ENCODE peak calls at places on chromosomes 6 and 20, in eight cellular contexts. One of them, this sample, is unnamed.

GRCh38 chr20:61244213-61244612 is 7.8 kb upstream of the CDH4 start:
- DNase-seq in H1: no peak
- DNase-seq in CD8-positive, alpha-beta T cell: no peak
- DNase-seq in uterus: no peak
- DNase-seq in GM06990: no peak
- DNase-seq in left ventricle myocardium inferior: no peak
- DNase-seq in sigmoid colon: no peak
- DNase-seq in IMR-90: no peak
- DNase-seq in this sample: no peak

GRCh38 chr6:141953072-141953471 is 179.7 kb upstream of the GJE1 start:
- DNase-seq in H1: no peak
- DNase-seq in IMR-90: no peak
- DNase-seq in sigmoid colon: no peak
- DNase-seq in uterus: no peak
- DNase-seq in left ventricle myocardium inferior: no peak
- DNase-seq in GM06990: no peak
- DNase-seq in CD8-positive, alpha-beta T cell: no peak
- DNase-seq in this sample: no peak

GRCh38 chr6:113433506-113433991 is 423.6 kb upstream of the MARCKS start:
- DNase-seq in left ventricle myocardium inferior: peak; percentile 28
- DNase-seq in IMR-90: peak; percentile 83
- DNase-seq in CD8-positive, alpha-beta T cell: no peak
- DNase-seq in uterus: peak; percentile 55
- DNase-seq in sigmoid colon: peak; percentile 84
- DNase-seq in H1: no peak
- DNase-seq in GM06990: no peak
- DNase-seq in this sample: no peak

GRCh38 chr20:46276531-46276930 is 31.8 kb downstream of the CDH22 start:
- DNase-seq in H1: no peak
- DNase-seq in IMR-90: no peak
- DNase-seq in GM06990: no peak
- DNase-seq in uterus: no peak
- DNase-seq in CD8-positive, alpha-beta T cell: no peak
- DNase-seq in left ventricle myocardium inferior: no peak
- DNase-seq in sigmoid colon: no peak
- DNase-seq in this sample: no peak

GRCh38 chr6:146850238-146850896 is 251.6 kb downstream of the ADGB start:
- DNase-seq in sigmoid colon: no peak
- DNase-seq in CD8-positive, alpha-beta T cell: no peak
- DNase-seq in left ventricle myocardium inferior: no peak
- DNase-seq in uterus: no peak
- DNase-seq in IMR-90: peak; percentile 93
- DNase-seq in H1: no peak
- DNase-seq in GM06990: no peak
- DNase-seq in this sample: peak; percentile 87

GRCh38 chr20:29689411-29690225 is 1567.8 kb upstream of the DEFB115 start:
- DNase-seq in sigmoid colon: peak; percentile 62
- DNase-seq in uterus: no peak
- DNase-seq in GM06990: no peak
- DNase-seq in CD8-positive, alpha-beta T cell: no peak
- DNase-seq in H1: no peak
- DNase-seq in IMR-90: no peak
- DNase-seq in left ventricle myocardium inferior: peak; percentile 28
- DNase-seq in this sample: no peak

GRCh38 chr6:22590423-22590822 is 21.1 kb downstream of the HDGFL1 start:
- DNase-seq in H1: no peak
- DNase-seq in uterus: no peak
- DNase-seq in sigmoid colon: no peak
- DNase-seq in GM06990: no peak
- DNase-seq in left ventricle myocardium inferior: no peak
- DNase-seq in IMR-90: no peak
- DNase-seq in CD8-positive, alpha-beta T cell: no peak
- DNase-seq in this sample: no peak

GRCh38 chr6:161242779-161243693 is 30.8 kb downstream of the AGPAT4 start:
- DNase-seq in CD8-positive, alpha-beta T cell: peak; percentile 62
- DNase-seq in GM06990: no peak
- DNase-seq in sigmoid colon: peak; percentile 60
- DNase-seq in uterus: no peak
- DNase-seq in IMR-90: peak; percentile 41
- DNase-seq in left ventricle myocardium inferior: no peak
- DNase-seq in H1: peak; percentile 57
- DNase-seq in this sample: no peak

GRCh38 chr20:46021361-46022359 is 7.4 kb upstream of the SLC12A5 start:
- DNase-seq in IMR-90: no peak
- DNase-seq in left ventricle myocardium inferior: no peak
- DNase-seq in sigmoid colon: no peak
- DNase-seq in H1: peak; percentile 94
- DNase-seq in uterus: no peak
- DNase-seq in CD8-positive, alpha-beta T cell: peak; percentile 56
- DNase-seq in GM06990: peak; percentile 73
- DNase-seq in this sample: no peak

GRCh38 chr6:66985816-66986215 is 1278.8 kb upstream of the EYS start:
- DNase-seq in IMR-90: no peak
- DNase-seq in left ventricle myocardium inferior: no peak
- DNase-seq in uterus: no peak
- DNase-seq in sigmoid colon: no peak
- DNase-seq in GM06990: no peak
- DNase-seq in H1: no peak
- DNase-seq in CD8-positive, alpha-beta T cell: no peak
- DNase-seq in this sample: no peak

GRCh38 chr6:30601815-30602641 is 15.0 kb downstream of the PPP1R10 start:
- DNase-seq in sigmoid colon: no peak
- DNase-seq in uterus: no peak
- DNase-seq in GM06990: no peak
- DNase-seq in left ventricle myocardium inferior: no peak
- DNase-seq in H1: no peak
- DNase-seq in IMR-90: no peak
- DNase-seq in CD8-positive, alpha-beta T cell: no peak
- DNase-seq in this sample: no peak

GRCh38 chr6:71414486-71414885 is 125.9 kb downstream of the OGFRL1 start:
- DNase-seq in IMR-90: no peak
- DNase-seq in left ventricle myocardium inferior: no peak
- DNase-seq in uterus: no peak
- DNase-seq in H1: no peak
- DNase-seq in GM06990: no peak
- DNase-seq in CD8-positive, alpha-beta T cell: no peak
- DNase-seq in sigmoid colon: no peak
- DNase-seq in this sample: no peak

GRCh38 chr20:20019123-20019522 is 2.0 kb downstream of the NAA20 start:
- DNase-seq in left ventricle myocardium inferior: no peak
- DNase-seq in H1: no peak
- DNase-seq in IMR-90: no peak
- DNase-seq in uterus: no peak
- DNase-seq in sigmoid colon: no peak
- DNase-seq in GM06990: no peak
- DNase-seq in CD8-positive, alpha-beta T cell: no peak
- DNase-seq in this sample: no peak

GRCh38 chr20:64257107-64257757 is 1.7 kb downstream of the PCMTD2 start:
- DNase-seq in uterus: no peak
- DNase-seq in IMR-90: no peak
- DNase-seq in GM06990: no peak
- DNase-seq in H1: no peak
- DNase-seq in CD8-positive, alpha-beta T cell: no peak
- DNase-seq in left ventricle myocardium inferior: no peak
- DNase-seq in sigmoid colon: no peak
- DNase-seq in this sample: no peak
- H3K4me3 ChIP-seq in uterus: no peak overlapping the region
- H3K4me3 ChIP-seq in IMR-90: no peak overlapping the region
- H3K4me3 ChIP-seq in GM06990: no peak overlapping the region
- H3K4me3 ChIP-seq in H1: no peak overlapping the region
- H3K4me3 ChIP-seq in CD8-positive, alpha-beta T cell: peak overlapping the region; percentile 71
- H3K4me3 ChIP-seq in left ventricle myocardium inferior: peak overlapping the region; percentile 86
- H3K4me3 ChIP-seq in sigmoid colon: no peak overlapping the region
- H3K4me3 ChIP-seq in this sample: no peak overlapping the region

DNA sequence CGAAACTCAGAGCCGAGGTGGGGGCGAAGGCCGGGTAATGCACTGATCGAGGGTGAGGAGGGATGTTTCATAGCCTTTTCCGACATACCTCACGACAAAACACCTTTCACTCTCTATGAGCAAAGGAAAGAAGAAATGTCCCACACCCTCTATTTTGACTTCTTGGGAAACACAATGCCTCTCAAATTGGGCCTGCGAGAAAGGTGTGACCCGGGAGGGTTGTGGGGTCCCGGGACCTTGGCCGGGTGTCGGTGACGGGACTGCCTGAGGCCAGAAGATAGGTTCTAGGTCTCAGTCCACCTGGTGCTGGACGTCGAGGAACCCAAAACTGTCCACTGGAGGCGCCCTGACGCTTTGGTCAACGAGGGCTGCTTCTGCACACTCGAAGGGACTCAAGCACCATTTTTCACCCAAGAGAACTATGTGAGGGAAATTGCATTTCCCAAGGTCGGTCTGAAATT is 41.1 kb upstream of the OSTM1 start:
- DNase-seq in uterus: no peak
- DNase-seq in left ventricle myocardium inferior: peak; percentile 25
- DNase-seq in GM06990: peak; percentile 26
- DNase-seq in H1: no peak
- DNase-seq in IMR-90: peak; percentile 11
- DNase-seq in CD8-positive, alpha-beta T cell: no peak
- DNase-seq in sigmoid colon: no peak
- DNase-seq in this sample: no peak
- H3K27me3 ChIP-seq in uterus: peaks cover 16% of the 10 kb centered on the region
- H3K27me3 ChIP-seq in left ventricle myocardium inferior: peaks cover 100% of the 10 kb centered on the region
- H3K27me3 ChIP-seq in GM06990: peaks cover 4% of the 10 kb centered on the region
- H3K27me3 ChIP-seq in H1: peaks cover 88% of the 10 kb centered on the region
- H3K27me3 ChIP-seq in IMR-90: peaks cover 87% of the 10 kb centered on the region
- H3K27me3 ChIP-seq in CD8-positive, alpha-beta T cell: peaks cover 40% of the 10 kb centered on the region
- H3K27me3 ChIP-seq in sigmoid colon: peaks cover 88% of the 10 kb centered on the region
- H3K27me3 ChIP-seq in this sample: peaks cover 52% of the 10 kb centered on the region

DNA sequence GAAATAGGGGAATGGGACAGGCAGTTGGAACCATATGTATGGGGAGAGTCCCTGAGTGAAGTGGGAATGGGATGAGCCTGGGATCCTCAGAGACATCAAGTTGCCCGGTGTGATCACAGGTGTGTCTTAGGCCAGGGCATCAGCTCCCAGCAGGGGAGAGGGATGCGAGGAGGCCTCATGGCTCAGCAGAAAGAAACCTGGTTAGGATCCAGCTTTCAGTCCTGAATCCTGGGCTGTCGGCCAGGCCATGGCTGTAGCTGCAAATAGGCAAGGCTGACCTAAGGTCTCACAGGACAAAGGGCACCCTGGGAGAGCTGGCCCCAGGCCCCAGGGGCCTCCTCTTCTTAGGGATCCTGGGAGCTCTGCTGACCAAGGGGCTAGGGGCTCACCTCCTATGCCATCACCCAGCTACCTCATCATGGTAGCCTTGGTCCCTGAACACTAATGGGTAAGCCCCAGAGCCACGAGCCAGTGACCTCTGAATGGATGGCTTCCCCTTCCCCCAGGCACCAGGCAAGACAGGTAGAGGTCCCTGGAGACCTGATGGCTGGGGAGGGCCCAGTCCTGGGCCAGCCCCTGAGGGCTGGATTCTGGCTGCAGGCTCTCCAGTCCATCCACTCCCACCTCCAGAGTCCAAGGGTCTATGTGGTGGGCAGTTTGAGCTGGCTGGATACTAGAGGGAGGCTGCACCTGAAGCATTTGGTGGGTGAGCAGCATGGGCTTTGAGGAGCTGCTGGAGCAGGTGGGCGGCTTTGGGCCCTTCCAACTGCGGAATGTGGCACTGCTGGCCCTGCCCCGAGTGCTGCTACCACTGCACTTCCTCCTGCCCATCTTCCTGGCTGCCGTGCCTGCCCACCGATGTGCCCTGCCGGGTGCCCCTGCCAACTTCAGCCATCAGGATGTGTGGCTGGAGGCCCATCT is at the start of gene SLC22A7:
- DNase-seq in GM06990: no peak
- DNase-seq in sigmoid colon: no peak
- DNase-seq in H1: no peak
- DNase-seq in IMR-90: no peak
- DNase-seq in left ventricle myocardium inferior: peak; percentile 71
- DNase-seq in CD8-positive, alpha-beta T cell: no peak
- DNase-seq in uterus: no peak
- DNase-seq in this sample: no peak
- TF ChIP-seq CTCF in GM06990: no peak
- TF ChIP-seq CTCF in sigmoid colon: no peak
- TF ChIP-seq CTCF in H1: no peak
- TF ChIP-seq CTCF in IMR-90: no peak
- TF ChIP-seq CTCF in left ventricle myocardium inferior: no peak
- TF ChIP-seq CTCF in CD8-positive, alpha-beta T cell: no peak
- TF ChIP-seq CTCF in uterus: no peak
- TF ChIP-seq CTCF in this sample: no peak

GRCh38 chr6:657743-658142 is 843 bp upstream of the HUS1B start:
- DNase-seq in uterus: no peak
- DNase-seq in H1: no peak
- DNase-seq in sigmoid colon: no peak
- DNase-seq in GM06990: no peak
- DNase-seq in left ventricle myocardium inferior: no peak
- DNase-seq in IMR-90: no peak
- DNase-seq in CD8-positive, alpha-beta T cell: no peak
- DNase-seq in this sample: no peak

GRCh38 chr6:659179-659578 is 2.3 kb upstream of the HUS1B start:
- DNase-seq in uterus: no peak
- DNase-seq in sigmoid colon: no peak
- DNase-seq in H1: no peak
- DNase-seq in CD8-positive, alpha-beta T cell: no peak
- DNase-seq in GM06990: no peak
- DNase-seq in IMR-90: no peak
- DNase-seq in left ventricle myocardium inferior: no peak
- DNase-seq in this sample: no peak

GRCh38 chr6:658244-658643 is 1.3 kb upstream of the HUS1B start:
- DNase-seq in IMR-90: peak; percentile 88
- DNase-seq in left ventricle myocardium inferior: no peak
- DNase-seq in sigmoid colon: no peak
- DNase-seq in GM06990: no peak
- DNase-seq in CD8-positive, alpha-beta T cell: no peak
- DNase-seq in H1: no peak
- DNase-seq in uterus: no peak
- DNase-seq in this sample: peak; percentile 63

GRCh38 chr6:654136-654535 is 2.8 kb downstream of the HUS1B start:
- DNase-seq in GM06990: no peak
- DNase-seq in IMR-90: no peak
- DNase-seq in left ventricle myocardium inferior: no peak
- DNase-seq in sigmoid colon: no peak
- DNase-seq in uterus: no peak
- DNase-seq in CD8-positive, alpha-beta T cell: no peak
- DNase-seq in H1: no peak
- DNase-seq in this sample: no peak

DNA sequence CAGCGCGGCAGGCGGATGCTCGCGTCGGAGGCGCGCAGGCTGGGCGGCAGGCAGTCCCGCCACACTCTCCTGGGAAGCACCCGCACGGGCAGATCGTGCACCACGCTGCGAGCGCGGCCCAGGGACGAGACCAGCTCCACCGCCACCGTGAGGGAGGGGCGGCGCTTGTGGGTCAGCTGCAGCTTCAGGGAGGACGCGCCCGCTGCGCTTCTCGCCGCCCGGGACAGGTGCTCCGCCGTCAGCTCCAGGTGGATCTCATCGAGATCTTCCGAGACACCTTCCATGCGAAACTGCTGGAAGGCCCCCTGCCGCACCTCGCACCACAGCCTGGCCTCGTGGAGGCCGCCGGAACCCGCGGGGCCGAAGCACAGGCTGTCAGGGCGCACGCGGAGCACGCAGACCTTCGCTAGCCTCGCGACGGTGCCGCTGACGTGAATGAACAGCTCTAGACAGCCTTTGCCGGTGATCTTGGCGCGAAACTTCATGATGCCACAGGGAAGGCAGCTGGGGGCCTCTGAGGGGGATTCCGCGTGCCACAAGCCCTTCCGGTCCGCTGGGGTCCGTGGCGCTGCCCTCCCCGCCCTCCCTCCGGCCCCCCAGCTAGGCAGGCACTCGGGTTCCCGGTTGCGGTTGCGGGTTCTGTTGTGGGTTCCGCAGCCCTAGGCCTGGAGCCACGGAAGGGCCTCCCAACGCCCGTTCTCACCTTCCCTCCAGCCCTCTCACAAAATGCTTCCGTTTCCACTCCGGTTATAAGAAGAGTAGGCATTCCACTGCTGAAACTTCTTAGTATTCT is at the start of gene HUS1B:
- DNase-seq in GM06990: no peak
- DNase-seq in uterus: no peak
- DNase-seq in IMR-90: no peak
- DNase-seq in CD8-positive, alpha-beta T cell: no peak
- DNase-seq in sigmoid colon: no peak
- DNase-seq in H1: no peak
- DNase-seq in left ventricle myocardium inferior: no peak
- DNase-seq in this sample: no peak
- H3K4me3 ChIP-seq in GM06990: no peak within 1 kb of the TSS
- H3K4me3 ChIP-seq in uterus: no peak within 1 kb of the TSS
- H3K4me3 ChIP-seq in IMR-90: no peak within 1 kb of the TSS
- H3K4me3 ChIP-seq in CD8-positive, alpha-beta T cell: no peak within 1 kb of the TSS
- H3K4me3 ChIP-seq in sigmoid colon: no peak within 1 kb of the TSS
- H3K4me3 ChIP-seq in H1: no peak within 1 kb of the TSS
- H3K4me3 ChIP-seq in left ventricle myocardium inferior: no peak within 1 kb of the TSS
- H3K4me3 ChIP-seq in this sample: no peak within 1 kb of the TSS

This sample was measured in brain microvascular endothelial cell.